ENCODE peak calls at places on chromosome 1, in six cellular contexts. A, I, Y, Q, J and B are unnamed samples. For H3K27me3 and H3K4me1, the result is how much of the 10 kb centered on the place peaks cover.

GRCh38 chr1:62508187-62508758 is 71.4 kb downstream of the USP1 start:
- DNase-seq in Q (peak), I (peak), J (no peak), A (no peak), Y (peak), B (no peak)

GRCh38 chr1:62530516-62531154 is 66.7 kb upstream of the ANGPTL3 start:
- DNase-seq in Y (peak), J (peak), A (no peak), I (peak), Q (no peak), B (peak)

GRCh38 chr1:153390938-153391710 is at the start of gene S100A8:
- DNase-seq in Q (no peak), A (no peak), I (peak), Y (no peak), J (peak), B (no peak)

GRCh38 chr1:57474097-57474750 is 50.4 kb upstream of the DAB1 start:
- DNase-seq in A (no peak), Y (peak), Q (no peak), J (no peak), I (no peak), B (no peak)

GRCh38 chr1:153791856-153792253 is 16.6 kb downstream of the SLC27A3 start:
- DNase-seq in I (no peak), A (no peak), Y (peak), J (no peak), Q (no peak), B (no peak)

GRCh38 chr1:89040315-89040626 is 17.6 kb upstream of the GBP3 start:
- DNase-seq in J (no peak), Q (no peak), I (no peak), Y (no peak), A (no peak), B (no peak)

GRCh38 chr1:226002667-226003501 is 3.7 kb upstream of the SDE2 start:
- DNase-seq in A (no peak), Y (peak), Q (peak), J (peak), I (peak), B (peak)

GRCh38 chr1:70042090-70042716 is 163.2 kb downstream of the LRRC40 start:
- DNase-seq in J (no peak), Y (no peak), Q (no peak), A (no peak), I (no peak), B (no peak)

GRCh38 chr1:186985889-186986491 is 157.2 kb downstream of the PLA2G4A start:
- DNase-seq in A (no peak), I (peak), J (no peak), Y (peak), Q (peak), B (no peak)

GRCh38 chr1:215076312-215076711 is 6.2 kb upstream of the KCNK2 start:
- DNase-seq in Y (peak), A (no peak), J (no peak), Q (peak), I (no peak), B (no peak)

GRCh38 chr1:161483361-161483760 is 21.9 kb upstream of the FCGR2A start:
- DNase-seq in J (no peak), Q (no peak), I (no peak), A (no peak), Y (no peak), B (no peak)

GRCh38 chr1:206955476-206956312 is 9.4 kb upstream of the PIGR start:
- DNase-seq in Q (no peak), J (no peak), I (no peak), Y (no peak), A (no peak), B (peak)

GRCh38 chr1:211323156-211324063 is 3.2 kb upstream of the TRAF5 start:
- DNase-seq in I (peak), Q (no peak), Y (peak), J (peak), A (no peak), B (no peak)

GRCh38 chr1:204072951-204073836 is at the start of gene SOX13:
- DNase-seq in I (peak), Q (peak), J (peak), Y (peak), A (no peak), B (peak)

GRCh38 chr1:115492880-115493279 is 148.9 kb upstream of the VANGL1 start:
- DNase-seq in Q (no peak), Y (peak), J (no peak), I (no peak), A (no peak), B (no peak)

GRCh38 chr1:210252621-210253041 is 20.0 kb downstream of the SERTAD4 start:
- DNase-seq in Y (no peak), I (peak), Q (no peak), J (peak), A (no peak), B (no peak)

GRCh38 chr1:26203642-26204318 is 13.4 kb downstream of the CATSPER4 start:
- DNase-seq in Q (no peak), A (no peak), I (no peak), J (no peak), Y (no peak), B (no peak)

GRCh38 chr1:79460773-79461436 is 454.4 kb upstream of the ADGRL4 start:
- DNase-seq in Y (no peak), I (no peak), Q (no peak), A (no peak), J (no peak), B (no peak)

GRCh38 chr1:2845874-2846273 is 44.4 kb upstream of the TTC34 start:
- DNase-seq in I (peak), Y (no peak), Q (no peak), J (no peak), A (no peak), B (no peak)

GRCh38 chr1:54624466-54625464 is 1.4 kb upstream of the FAM151A start:
- DNase-seq in A (no peak), J (no peak), Y (no peak), I (no peak), Q (no peak), B (peak)

GRCh38 chr1:16076871-16077250 is 3.4 kb upstream of the FAM131C start:
- DNase-seq in I (no peak), Y (peak), A (no peak), Q (peak), J (peak), B (no peak)

GRCh38 chr1:205811660-205812059 is 1.3 kb downstream of the SLC41A1 start:
- DNase-seq in Q (no peak), I (peak), J (peak), A (no peak), Y (no peak), B (no peak)

GRCh38 chr1:61171346-61171745 is 89.0 kb downstream of the NFIA start:
- DNase-seq in Y (no peak), I (no peak), J (no peak), A (no peak), Q (no peak), B (no peak)

GRCh38 chr1:200867018-200867811 is 5.6 kb upstream of the GPR25 start:
- DNase-seq in I (no peak), J (no peak), A (no peak), Y (peak), Q (no peak), B (no peak)

GRCh38 chr1:234870020-234870378 is 258.6 kb downstream of the TOMM20 start:
- DNase-seq in Y (no peak), I (no peak), Q (no peak), A (no peak), J (no peak), B (no peak)

GRCh38 chr1:201346337-201346939 is 31.0 kb downstream of the TNNT2 start:
- DNase-seq in J (peak), A (no peak), I (peak), Y (peak), Q (peak), B (peak)

GRCh38 chr1:53540604-53541262 is 81.5 kb downstream of the DMRTB1 start:
- DNase-seq in Q (no peak), J (no peak), Y (no peak), I (no peak), A (no peak), B (no peak)

GRCh38 chr1:183416850-183417690 is 1.1 kb downstream of the NMNAT2 start:
- DNase-seq in J (peak), I (peak), Q (no peak), Y (peak), A (no peak), B (no peak)

GRCh38 chr1:2443285-2444137 is 31.1 kb upstream of the PEX10 start:
- DNase-seq in A (no peak), Q (no peak), I (no peak), Y (no peak), J (no peak), B (no peak)

GRCh38 chr1:154557939-154558609 is 388 bp downstream of the UBE2Q1 start:
- DNase-seq in Y (peak), A (no peak), I (peak), J (peak), Q (no peak), B (peak)

GRCh38 chr1:242554577-242554976 is 30.1 kb upstream of the PLD5 start:
- DNase-seq in Y (no peak), I (no peak), J (no peak), A (no peak), Q (no peak), B (no peak)

GRCh38 chr1:203629509-203630082 is 3.0 kb downstream of the ATP2B4 start:
- DNase-seq in Q (no peak), I (peak), J (peak), A (no peak), Y (peak), B (peak)

GRCh38 chr1:69421286-69421685 is 146.4 kb upstream of the LRRC7 start:
- DNase-seq in I (no peak), A (no peak), Q (no peak), J (no peak), Y (no peak), B (no peak)

GRCh38 chr1:111032295-111032897 is 68.7 kb upstream of the LRIF1 start:
- DNase-seq in J (no peak), Y (peak), Q (peak), A (no peak), I (peak), B (no peak)

DNA sequence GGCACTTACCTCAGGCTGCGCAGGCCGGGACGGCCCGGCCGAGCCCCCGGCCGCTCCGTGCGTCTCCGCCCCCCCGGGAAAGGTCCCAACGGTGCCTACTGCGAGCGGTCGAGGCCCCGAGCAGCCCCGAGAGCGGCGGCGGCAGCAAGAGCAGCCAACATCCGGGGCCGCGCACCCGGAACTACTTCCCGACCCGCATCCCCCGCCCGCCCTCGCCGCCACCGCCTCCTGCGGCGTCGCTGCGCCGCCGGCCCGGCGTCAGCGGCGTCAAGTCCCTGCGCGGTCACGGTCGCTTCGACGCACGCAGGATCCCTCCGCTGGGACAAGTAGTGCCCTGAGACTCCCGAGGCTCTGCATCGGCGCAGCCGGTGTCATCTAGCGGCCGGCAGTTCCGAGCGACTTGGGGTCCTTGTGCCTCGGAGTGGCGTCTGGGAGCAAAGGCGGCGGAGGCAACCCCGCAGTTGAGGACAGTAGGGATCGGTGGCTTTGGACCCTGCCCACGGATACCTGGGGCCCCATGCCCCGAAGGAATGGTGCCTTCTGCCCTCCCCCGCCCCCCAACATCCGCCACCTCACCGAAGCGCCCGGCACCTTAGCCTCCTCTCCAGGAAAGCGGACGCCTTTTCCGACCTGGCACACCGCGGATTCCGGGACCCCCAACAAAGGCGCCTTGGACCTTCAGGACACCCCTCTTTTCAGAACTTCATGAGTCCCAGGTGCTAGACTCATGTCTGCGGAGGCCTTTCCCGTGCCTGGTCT is at the start of gene FOXJ3:
- DNase-seq in A (peak), Q (peak), Y (peak), J (peak), I (peak), B (peak)
- TF ChIP-seq POLR2A in A (no peak), Q (peak), Y (peak), J (peak), I (peak), B (peak)

DNA sequence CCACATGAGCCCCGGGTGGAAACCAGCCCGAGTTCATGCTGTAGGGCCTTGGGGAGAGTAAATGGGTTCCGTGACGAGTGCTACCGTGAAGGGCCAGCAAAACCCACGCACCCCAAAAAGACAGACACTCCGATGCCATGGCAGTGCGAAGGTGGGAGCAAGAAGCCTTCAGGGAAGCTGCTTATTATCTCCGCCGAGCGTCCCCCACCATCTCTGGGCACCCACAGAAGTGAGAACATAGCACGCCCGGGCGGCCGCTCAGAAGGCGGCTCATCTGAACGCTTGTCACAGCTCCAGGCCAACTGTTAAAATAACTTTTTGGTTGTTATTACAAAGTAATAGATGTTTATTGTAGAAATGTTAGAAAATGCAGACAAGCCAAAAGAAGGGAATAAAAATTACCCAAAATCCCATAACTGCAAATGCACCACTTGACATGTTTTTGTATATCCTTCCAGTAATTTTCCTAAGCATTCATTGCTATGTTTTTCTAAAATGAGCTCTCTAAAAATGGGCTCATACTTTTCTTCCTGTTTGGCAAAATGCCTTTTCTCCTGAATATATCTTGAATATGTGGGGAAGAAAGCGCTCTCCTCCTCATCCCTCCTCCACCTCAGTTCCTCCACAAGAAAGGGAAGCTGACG is 234.9 kb downstream of the NPHP4 start:
- DNase-seq in Q (no peak), A (no peak), J (no peak), I (no peak), Y (no peak), B (no peak)
- H3K27me3 ChIP-seq in Q (under half), A (half or more), J (under half), I (under half), Y (under half), B (under half)

GRCh38 chr1:172903581-172904220 is 147.0 kb downstream of the TNFSF18 start:
- DNase-seq in Q (no peak), A (no peak), Y (peak), J (no peak), I (no peak), B (no peak)

GRCh38 chr1:172907834-172908326 is 142.9 kb downstream of the TNFSF18 start:
- DNase-seq in J (no peak), A (no peak), I (no peak), Q (no peak), Y (no peak), B (no peak)

GRCh38 chr1:172906778-172907592 is 143.8 kb downstream of the TNFSF18 start:
- DNase-seq in J (peak), A (no peak), Q (peak), I (no peak), Y (peak), B (peak)

GRCh38 chr1:172902861-172903381 is 147.8 kb downstream of the TNFSF18 start:
- DNase-seq in Q (no peak), I (no peak), J (no peak), A (no peak), Y (peak), B (no peak)

DNA sequence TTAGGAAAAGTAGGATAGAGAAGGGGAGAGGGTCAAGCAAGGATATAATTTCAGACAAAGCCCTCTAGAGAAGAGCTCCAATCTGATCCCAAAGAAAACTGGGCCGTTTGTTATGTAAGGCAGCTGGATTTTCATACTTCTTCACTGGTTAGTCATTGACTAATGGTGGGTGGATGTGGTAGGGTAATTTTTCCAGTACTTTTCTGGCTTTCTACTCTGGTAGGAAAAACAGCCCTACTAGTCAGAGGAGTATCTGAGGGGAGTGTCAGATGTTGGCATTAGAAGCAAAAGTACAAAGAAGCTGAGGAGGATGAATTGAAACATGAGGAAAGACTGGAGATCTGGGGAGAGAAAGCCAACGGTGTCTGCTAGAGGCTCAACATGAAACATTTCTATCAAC is 145.3 kb downstream of the TNFSF18 start:
- DNase-seq in J (no peak), Q (no peak), A (no peak), Y (peak), I (no peak), B (no peak)
- H3K4me1 ChIP-seq in J (under half), Q (half or more), A (under half), Y (under half), I (under half), B (under half)

GRCh38 chr1:230737622-230738262 is 9.4 kb upstream of the CAPN9 start:
- DNase-seq in Q (no peak), A (no peak), I (no peak), J (no peak), Y (no peak), B (no peak)

GRCh38 chr1:230743874-230744273 is 3.3 kb upstream of the CAPN9 start:
- DNase-seq in Y (no peak), A (no peak), J (peak), Q (no peak), I (no peak), B (no peak)

GRCh38 chr1:230744382-230744781 is 2.8 kb upstream of the CAPN9 start:
- DNase-seq in A (no peak), Y (peak), I (no peak), Q (no peak), J (no peak), B (no peak)

GRCh38 chr1:230735447-230735846 is 11.7 kb upstream of the CAPN9 start:
- DNase-seq in J (no peak), A (no peak), Y (no peak), Q (peak), I (peak), B (no peak)

GRCh38 chr1:230739564-230739963 is 7.6 kb upstream of the CAPN9 start:
- DNase-seq in I (no peak), Y (no peak), A (no peak), Q (no peak), J (no peak), B (no peak)
- TF ChIP-seq POLR2A in I (no peak), Y (no peak), A (no peak), Q (no peak), J (no peak), B (no peak)

DNA sequence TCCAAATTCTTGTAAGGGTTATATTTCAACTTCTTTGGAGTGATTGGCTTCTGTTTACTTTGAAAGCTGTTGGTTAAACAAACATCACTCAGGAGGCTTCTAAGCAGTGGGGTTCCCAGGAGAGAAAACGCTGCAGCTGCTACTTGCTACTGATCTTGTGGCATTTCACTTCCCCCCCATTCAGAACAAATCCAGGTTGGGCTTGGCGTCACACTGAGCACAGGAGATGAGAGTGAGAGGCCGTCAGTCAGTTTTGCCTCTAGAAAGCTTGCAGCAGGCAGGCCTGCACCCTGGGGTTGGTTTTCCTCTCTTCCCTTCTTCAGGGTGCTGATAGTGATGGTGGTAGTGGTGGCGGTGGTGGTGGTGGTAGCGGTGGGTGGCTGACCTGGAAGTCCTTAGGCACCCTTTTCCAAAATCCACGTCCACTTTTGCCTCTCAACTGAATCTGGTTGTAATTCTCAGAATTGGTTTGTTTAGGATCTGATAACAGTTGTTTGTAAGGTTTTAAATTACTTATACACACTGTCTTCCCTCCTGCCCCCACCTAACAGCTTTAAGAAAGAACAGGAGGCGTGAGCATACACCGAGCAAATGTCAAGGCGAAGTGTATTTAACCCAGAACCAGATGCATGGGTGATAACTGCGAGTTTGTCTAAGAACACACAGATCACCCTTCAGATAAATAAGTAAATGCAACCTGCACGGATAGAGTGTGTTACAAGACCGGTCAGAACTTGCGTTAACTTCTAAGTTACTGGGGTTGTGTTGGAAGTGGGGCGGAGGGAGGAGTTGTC is 3.2 kb upstream of the PROX1 start:
- DNase-seq in I (peak), J (no peak), A (no peak), Q (no peak), Y (no peak), B (no peak)
- H3K27me3 ChIP-seq in I (under half), J (under half), A (half or more), Q (under half), Y (half or more), B (under half)